ENCODE peak calls at places on chromosomes 1 and 21, in seven cellular contexts. One of them, this sample, is unnamed.

GRCh38 chr1:184745110-184745509 is 9.5 kb downstream of the EDEM3 start:
- DNase-seq in pancreas: no peak
- DNase-seq in LHCN-M2: peak
- DNase-seq in dermis microvascular lymphatic vessel endothelial cell: no peak
- DNase-seq in PC-3: peak
- DNase-seq in AG09309: no peak
- DNase-seq in GM03348: no peak
- DNase-seq in this sample: no peak

GRCh38 chr1:32870615-32871363 is at the start of gene FNDC5:
- DNase-seq in dermis microvascular lymphatic vessel endothelial cell: no peak
- DNase-seq in pancreas: peak
- DNase-seq in GM03348: peak
- DNase-seq in LHCN-M2: no peak
- DNase-seq in AG09309: no peak
- DNase-seq in PC-3: no peak
- DNase-seq in this sample: no peak

GRCh38 chr1:40030528-40031135 is 9.9 kb upstream of the CAP1 start:
- DNase-seq in AG09309: no peak
- DNase-seq in pancreas: no peak
- DNase-seq in GM03348: no peak
- DNase-seq in LHCN-M2: peak
- DNase-seq in PC-3: peak
- DNase-seq in dermis microvascular lymphatic vessel endothelial cell: no peak
- DNase-seq in this sample: no peak

GRCh38 chr1:209486861-209487260 is 96.7 kb upstream of the CAMK1G start:
- DNase-seq in pancreas: no peak
- DNase-seq in AG09309: no peak
- DNase-seq in GM03348: peak
- DNase-seq in LHCN-M2: peak
- DNase-seq in PC-3: peak
- DNase-seq in dermis microvascular lymphatic vessel endothelial cell: no peak
- DNase-seq in this sample: peak

GRCh38 chr1:168676029-168676812 is 52.8 kb downstream of the DPT start:
- DNase-seq in pancreas: no peak
- DNase-seq in AG09309: no peak
- DNase-seq in PC-3: no peak
- DNase-seq in LHCN-M2: no peak
- DNase-seq in GM03348: peak
- DNase-seq in dermis microvascular lymphatic vessel endothelial cell: no peak
- DNase-seq in this sample: no peak

GRCh38 chr1:5941671-5942070 is 50.6 kb downstream of the NPHP4 start:
- DNase-seq in GM03348: no peak
- DNase-seq in dermis microvascular lymphatic vessel endothelial cell: no peak
- DNase-seq in LHCN-M2: no peak
- DNase-seq in pancreas: no peak
- DNase-seq in PC-3: no peak
- DNase-seq in AG09309: no peak
- DNase-seq in this sample: no peak

GRCh38 chr1:185939142-185939541 is 205.0 kb downstream of the HMCN1 start:
- DNase-seq in LHCN-M2: no peak
- DNase-seq in pancreas: no peak
- DNase-seq in PC-3: no peak
- DNase-seq in AG09309: no peak
- DNase-seq in GM03348: no peak
- DNase-seq in dermis microvascular lymphatic vessel endothelial cell: no peak
- DNase-seq in this sample: no peak

GRCh38 chr1:206812456-206812855 is 40.2 kb upstream of the IL10 start:
- DNase-seq in PC-3: no peak
- DNase-seq in dermis microvascular lymphatic vessel endothelial cell: no peak
- DNase-seq in pancreas: no peak
- DNase-seq in AG09309: no peak
- DNase-seq in GM03348: no peak
- DNase-seq in LHCN-M2: peak
- DNase-seq in this sample: no peak

GRCh38 chr21:43269461-43269860 is 100.7 kb downstream of the CRYAA start:
- DNase-seq in LHCN-M2: no peak
- DNase-seq in pancreas: no peak
- DNase-seq in PC-3: peak
- DNase-seq in dermis microvascular lymphatic vessel endothelial cell: no peak
- DNase-seq in AG09309: no peak
- DNase-seq in GM03348: no peak
- DNase-seq in this sample: no peak

GRCh38 chr1:67753776-67754525 is 69.0 kb downstream of the GADD45A start:
- DNase-seq in GM03348: no peak
- DNase-seq in LHCN-M2: no peak
- DNase-seq in dermis microvascular lymphatic vessel endothelial cell: no peak
- DNase-seq in AG09309: no peak
- DNase-seq in PC-3: peak
- DNase-seq in pancreas: no peak
- DNase-seq in this sample: no peak

GRCh38 chr1:92476071-92476607 is 10.6 kb downstream of the GFI1 start:
- DNase-seq in AG09309: no peak
- DNase-seq in dermis microvascular lymphatic vessel endothelial cell: no peak
- DNase-seq in GM03348: no peak
- DNase-seq in PC-3: no peak
- DNase-seq in pancreas: no peak
- DNase-seq in LHCN-M2: no peak
- DNase-seq in this sample: no peak

GRCh38 chr1:242081446-242081845 is 82.5 kb upstream of the MAP1LC3C start:
- DNase-seq in LHCN-M2: peak
- DNase-seq in GM03348: no peak
- DNase-seq in AG09309: no peak
- DNase-seq in PC-3: no peak
- DNase-seq in dermis microvascular lymphatic vessel endothelial cell: no peak
- DNase-seq in pancreas: no peak
- DNase-seq in this sample: no peak

GRCh38 chr1:150555971-150556865 is 7.0 kb downstream of the ADAMTSL4 start:
- DNase-seq in GM03348: no peak
- DNase-seq in pancreas: no peak
- DNase-seq in AG09309: no peak
- DNase-seq in PC-3: no peak
- DNase-seq in dermis microvascular lymphatic vessel endothelial cell: no peak
- DNase-seq in LHCN-M2: no peak
- DNase-seq in this sample: no peak

GRCh38 chr1:93690921-93691789 is 9.5 kb upstream of the BCAR3 start:
- DNase-seq in AG09309: no peak
- DNase-seq in dermis microvascular lymphatic vessel endothelial cell: no peak
- DNase-seq in LHCN-M2: no peak
- DNase-seq in PC-3: no peak
- DNase-seq in pancreas: no peak
- DNase-seq in GM03348: no peak
- DNase-seq in this sample: no peak

GRCh38 chr1:108059945-108060344 is 95.0 kb upstream of the VAV3 start:
- DNase-seq in dermis microvascular lymphatic vessel endothelial cell: no peak
- DNase-seq in GM03348: no peak
- DNase-seq in AG09309: no peak
- DNase-seq in PC-3: no peak
- DNase-seq in pancreas: no peak
- DNase-seq in LHCN-M2: no peak
- DNase-seq in this sample: no peak

GRCh38 chr1:234735976-234736375 is 126.0 kb upstream of the IRF2BP2 start:
- DNase-seq in pancreas: no peak
- DNase-seq in GM03348: no peak
- DNase-seq in PC-3: no peak
- DNase-seq in LHCN-M2: no peak
- DNase-seq in dermis microvascular lymphatic vessel endothelial cell: no peak
- DNase-seq in AG09309: no peak
- DNase-seq in this sample: no peak

GRCh38 chr1:184405743-184406142 is 18.9 kb downstream of the C1orf21 start:
- DNase-seq in dermis microvascular lymphatic vessel endothelial cell: no peak
- DNase-seq in LHCN-M2: no peak
- DNase-seq in GM03348: no peak
- DNase-seq in AG09309: no peak
- DNase-seq in PC-3: no peak
- DNase-seq in pancreas: no peak
- DNase-seq in this sample: no peak